ENCODE peak calls at places on chromosomes 2 and 18, in nine cellular contexts. I is sigmoid colon, X is ovary, Z is tibial nerve, S is K562, M is A549, N is GM12878, R is stomach, Q is esophagus muscularis mucosa. Y is an unnamed sample. For H3K9me3, the result is how much of the 10 kb centered on the place peaks cover.

GRCh38 chr18:23887493-23887892 is 127.1 kb upstream of the TTC39C start:
- DNase-seq in I (no peak), X (peak), Z (no peak), S (no peak), M (no peak), N (no peak), R (no peak), Q (peak), Y (no peak)

GRCh38 chr2:9617296-9617695 is 13.5 kb downstream of the YWHAQ start:
- DNase-seq in I (no peak), X (no peak), Z (no peak), S (no peak), M (no peak), N (no peak), R (no peak), Q (no peak), Y (no peak)

GRCh38 chr2:160294339-160294803 is 94.3 kb upstream of the ITGB6 start:
- DNase-seq in I (peak), X (peak), Z (peak), S (no peak), M (no peak), N (no peak), R (no peak), Q (no peak), Y (peak)

GRCh38 chr18:6601241-6601640 is 128.3 kb upstream of the ARHGAP28 start:
- DNase-seq in I (no peak), X (no peak), Z (no peak), S (no peak), M (no peak), N (no peak), R (no peak), Q (no peak), Y (no peak)

GRCh38 chr2:88754585-88755305 is 63.3 kb downstream of the RPIA start:
- DNase-seq in I (no peak), X (no peak), Z (no peak), S (peak), M (no peak), N (no peak), R (no peak), Q (no peak), Y (no peak)

GRCh38 chr2:206088248-206088647 is 2.3 kb upstream of the INO80D start:
- DNase-seq in I (no peak), X (no peak), Z (no peak), S (no peak), M (no peak), N (no peak), R (no peak), Q (no peak), Y (no peak)

GRCh38 chr18:49301608-49302007 is 158.8 kb downstream of the DYM start:
- DNase-seq in I (no peak), X (no peak), Z (no peak), S (no peak), M (no peak), N (no peak), R (no peak), Q (no peak), Y (no peak)

GRCh38 chr18:62716679-62717058 is 1.3 kb downstream of the PHLPP1 start:
- DNase-seq in I (peak), X (peak), Z (no peak), S (peak), M (peak), N (no peak), R (peak), Q (no peak), Y (no peak)

GRCh38 chr2:223084873-223085272 is 32.9 kb downstream of the KCNE4 start:
- DNase-seq in I (peak), X (no peak), Z (no peak), S (no peak), M (no peak), N (no peak), R (no peak), Q (peak), Y (no peak)

GRCh38 chr2:179132076-179132475 is 82.1 kb upstream of the CCDC141 start:
- DNase-seq in I (no peak), X (no peak), Z (no peak), S (no peak), M (no peak), N (no peak), R (no peak), Q (no peak), Y (no peak)

DNA sequence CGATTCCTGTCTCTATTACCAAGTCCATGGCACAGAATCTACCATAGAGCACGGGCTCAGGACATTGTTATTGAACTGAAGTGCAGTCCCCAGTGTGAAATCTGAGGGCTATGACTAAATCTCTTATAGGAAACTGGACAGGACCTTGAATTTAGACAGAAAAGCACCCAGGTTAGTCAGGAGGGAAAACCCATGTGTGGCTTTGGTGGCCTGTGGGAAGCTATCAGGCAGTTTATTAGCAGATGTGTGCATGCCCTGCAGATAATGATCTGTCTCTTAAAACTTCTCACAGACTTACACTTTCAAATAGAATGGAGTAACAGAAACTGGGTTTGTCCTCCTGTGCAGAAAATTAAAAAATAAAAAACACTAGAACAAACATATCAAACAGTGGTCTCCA is 610.0 kb upstream of the RAB6C start:
- DNase-seq in I (no peak), X (no peak), Z (no peak), S (no peak), M (no peak), N (peak), R (no peak), Q (no peak), Y (no peak)
- H3K9me3 ChIP-seq in I (under half), X (under half), Z (under half), S (under half), M (under half), N (under half), R (under half), Q (under half), Y (under half)

GRCh38 chr2:42867093-42868065 is 75.0 kb upstream of the HAAO start:
- DNase-seq in I (no peak), X (no peak), Z (no peak), S (no peak), M (no peak), N (no peak), R (peak), Q (no peak), Y (no peak)
- TF ChIP-seq EP300 in I (no peak), X (no peak), Z (peak), S (no peak), M (no peak), N (no peak), R (no peak), Q (no peak), Y (no peak)

GRCh38 chr2:145411493-145411892 is 891.6 kb upstream of the ZEB2 start:
- DNase-seq in I (no peak), X (no peak), Z (no peak), S (no peak), M (no peak), N (peak), R (no peak), Q (no peak), Y (no peak)

GRCh38 chr2:145415151-145415550 is 895.2 kb upstream of the ZEB2 start:
- DNase-seq in I (no peak), X (no peak), Z (no peak), S (no peak), M (no peak), N (no peak), R (no peak), Q (no peak), Y (no peak)

GRCh38 chr2:145412155-145412554 is 892.2 kb upstream of the ZEB2 start:
- DNase-seq in I (no peak), X (no peak), Z (no peak), S (no peak), M (no peak), N (no peak), R (no peak), Q (no peak), Y (no peak)

GRCh38 chr2:145413261-145413660 is 893.3 kb upstream of the ZEB2 start:
- DNase-seq in I (no peak), X (no peak), Z (no peak), S (no peak), M (no peak), N (no peak), R (no peak), Q (no peak), Y (no peak)

GRCh38 chr2:145416640-145417039 is 896.7 kb upstream of the ZEB2 start:
- DNase-seq in I (no peak), X (no peak), Z (no peak), S (peak), M (no peak), N (no peak), R (no peak), Q (no peak), Y (no peak)
- H3K9me3 ChIP-seq in I (under half), X (under half), Z (under half), S (under half), M (under half), N (under half), R (under half), Q (under half), Y (under half)

DNA sequence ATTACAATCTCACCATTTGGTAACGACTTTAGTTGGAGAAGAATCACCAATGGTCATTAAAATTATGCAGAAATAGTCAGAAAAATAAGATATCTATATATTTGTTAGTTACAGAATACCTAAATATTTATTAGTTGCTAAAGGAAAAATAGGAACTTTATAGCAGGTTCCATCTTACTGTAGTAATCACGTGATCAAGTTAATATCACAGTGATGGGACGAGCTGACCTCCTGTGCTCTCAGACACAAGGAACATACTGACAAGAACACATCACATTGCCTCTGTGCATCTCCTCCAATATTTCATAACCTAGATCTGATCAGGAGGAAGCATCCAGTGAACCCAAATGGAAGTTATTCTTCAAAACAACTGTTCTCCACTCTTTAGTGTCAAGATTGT is 215.3 kb downstream of the GALR1 start:
- DNase-seq in I (no peak), X (no peak), Z (no peak), S (no peak), M (no peak), N (no peak), R (no peak), Q (no peak), Y (no peak)
- TF ChIP-seq EP300 in I (no peak), X (no peak), Z (no peak), S (no peak), M (no peak), N (no peak), R (no peak), Q (no peak), Y (no peak)